ENCODE peak calls at places on chromosomes 11 and 22, in seven cellular contexts. U is suprapubic skin, G is RWPE2, B is Peyer's patch, O is cardiac muscle cell, I is mammary epithelial cell, H is body of pancreas. W is an unnamed sample.

GRCh38 chr11:70018816-70019215 is 59.3 kb upstream of the ANO1 start:
- DNase-seq in B (no peak), H (no peak), G (no peak), U (no peak), I (no peak), O (no peak), W (no peak)

GRCh38 chr11:130964393-130964792 is 48.1 kb upstream of the SNX19 start:
- DNase-seq in G (no peak), B (no peak), I (peak; percentile 16), H (no peak), U (no peak), O (no peak), W (no peak)

GRCh38 chr22:45240137-45240809 is 421 bp downstream of the KIAA0930 start:
- DNase-seq in B (no peak), I (peak; percentile 27), G (peak; percentile 60), O (no peak), H (no peak), U (no peak), W (no peak)

GRCh38 chr11:132848336-132848735 is 684.0 kb downstream of the OPCML start:
- DNase-seq in U (no peak), I (peak; percentile 90), G (no peak), H (no peak), O (no peak), B (no peak), W (no peak)

GRCh38 chr11:33633251-33634003 is 67.2 kb downstream of the C11orf91 start:
- DNase-seq in O (no peak), I (peak; percentile 98), G (peak; percentile 85), U (no peak), H (no peak), B (no peak), W (no peak)

GRCh38 chr22:46993626-46994025 is 231.2 kb downstream of the TBC1D22A start:
- DNase-seq in O (no peak), G (no peak), B (peak; percentile 40), U (no peak), H (peak; percentile 95), I (no peak), W (peak; percentile 85)

GRCh38 chr22:31044262-31044861 is 36.8 kb upstream of the SMTN start:
- DNase-seq in I (no peak), G (no peak), U (no peak), O (no peak), H (peak; percentile 39), B (peak; percentile 63), W (no peak)

GRCh38 chr11:94131363-94132115 is 2.9 kb downstream of the PANX1 start:
- DNase-seq in U (no peak), H (peak; percentile 35), I (peak; percentile 56), O (no peak), B (no peak), G (no peak), W (no peak)

GRCh38 chr11:83044958-83045712 is 26.6 kb downstream of the RAB30 start:
- DNase-seq in I (peak; percentile 61), B (no peak), G (no peak), O (no peak), H (no peak), U (no peak), W (no peak)

GRCh38 chr11:35257287-35257686 is 118.3 kb downstream of the CD44 start:
- DNase-seq in G (no peak), U (no peak), H (no peak), B (no peak), I (no peak), O (no peak), W (no peak)

GRCh38 chr11:74683279-74683871 is 47.9 kb downstream of the CHRDL2 start:
- DNase-seq in H (peak; percentile 20), U (peak; percentile 70), G (peak; percentile 33), O (no peak), B (no peak), I (no peak), W (peak; percentile 37)

GRCh38 chr11:61294717-61295595 is at the start of gene VWCE:
- DNase-seq in B (peak; percentile 64), O (peak; percentile 86), I (peak; percentile 20), U (no peak), H (peak; percentile 62), G (no peak), W (peak; percentile 86)

GRCh38 chr22:19979712-19980493 is 36.7 kb downstream of the ARVCF start:
- DNase-seq in U (no peak), G (no peak), B (no peak), O (no peak), H (no peak), I (no peak), W (no peak)

GRCh38 chr11:43546561-43547410 is 133.8 kb upstream of the HSD17B12 start:
- DNase-seq in O (no peak), H (peak; percentile 28), U (no peak), G (no peak), B (no peak), I (no peak), W (no peak)

GRCh38 chr11:74460065-74460464 is 7.3 kb downstream of the KCNE3 start:
- DNase-seq in O (no peak), G (no peak), H (no peak), B (no peak), I (no peak), U (no peak), W (no peak)

GRCh38 chr22:38924197-38924952 is 33.0 kb upstream of the APOBEC3A start:
- DNase-seq in H (peak; percentile 95), G (no peak), O (peak; percentile 17), I (peak; percentile 75), U (no peak), B (peak; percentile 88), W (peak; percentile 83)

GRCh38 chr11:12085371-12086251 is 24.8 kb upstream of the MICAL2 start:
- DNase-seq in U (no peak), I (no peak), O (no peak), G (no peak), H (no peak), B (peak; percentile 37), W (no peak)

GRCh38 chr11:70267405-70267950 is 3.0 kb upstream of the PPFIA1 start:
- DNase-seq in H (no peak), G (no peak), I (no peak), B (no peak), U (no peak), O (no peak), W (no peak)

GRCh38 chr11:76335827-76336226 is 45.1 kb downstream of the THAP12 start:
- DNase-seq in O (no peak), G (no peak), B (no peak), U (no peak), I (no peak), H (no peak), W (no peak)

GRCh38 chr22:35624547-35624946 is 7.4 kb upstream of the MB start:
- DNase-seq in G (no peak), O (no peak), U (no peak), H (no peak), I (no peak), B (no peak), W (no peak)

GRCh38 chr22:22410677-22411076 is 97.9 kb downstream of the ZNF280B start:
- DNase-seq in G (no peak), U (no peak), H (no peak), I (no peak), O (no peak), B (no peak), W (no peak)

GRCh38 chr11:629237-629583 is 2.2 kb upstream of the SCT start:
- DNase-seq in H (no peak), G (no peak), I (no peak), B (no peak), U (no peak), O (peak; percentile 77), W (no peak)
- TF ChIP-seq CTCF in H (no peak), G (no peak), I (no peak), B (no peak), U (no peak), O (no peak), W (no peak)

GRCh38 chr22:50547231-50547851 is 1.6 kb downstream of the KLHDC7B start:
- DNase-seq in B (peak; percentile 37), H (no peak), U (no peak), G (no peak), O (no peak), I (no peak), W (no peak)
- H3K4me1 ChIP-seq in B (peaks cover 16% of the 10 kb centered on the region), H (peaks cover 22% of the 10 kb centered on the region), U (peaks cover 43% of the 10 kb centered on the region), G (peaks cover 8% of the 10 kb centered on the region), O (peaks cover 6% of the 10 kb centered on the region), I (peaks cover 15% of the 10 kb centered on the region), W (peaks cover 7% of the 10 kb centered on the region)

GRCh38 chr11:134727204-134727603 is 315.2 kb upstream of the B3GAT1 start:
- DNase-seq in G (no peak), I (no peak), B (no peak), U (no peak), O (no peak), H (no peak), W (no peak)

GRCh38 chr11:134727636-134728035 is 315.6 kb upstream of the B3GAT1 start:
- DNase-seq in O (no peak), G (no peak), H (no peak), B (no peak), U (no peak), I (no peak), W (no peak)

GRCh38 chr11:134725211-134725610 is 313.2 kb upstream of the B3GAT1 start:
- DNase-seq in G (no peak), O (no peak), H (no peak), U (no peak), B (no peak), I (no peak), W (no peak)

GRCh38 chr11:134724779-134725140 is 312.7 kb upstream of the B3GAT1 start:
- DNase-seq in U (no peak), B (no peak), H (no peak), I (no peak), G (no peak), O (no peak), W (no peak)

DNA sequence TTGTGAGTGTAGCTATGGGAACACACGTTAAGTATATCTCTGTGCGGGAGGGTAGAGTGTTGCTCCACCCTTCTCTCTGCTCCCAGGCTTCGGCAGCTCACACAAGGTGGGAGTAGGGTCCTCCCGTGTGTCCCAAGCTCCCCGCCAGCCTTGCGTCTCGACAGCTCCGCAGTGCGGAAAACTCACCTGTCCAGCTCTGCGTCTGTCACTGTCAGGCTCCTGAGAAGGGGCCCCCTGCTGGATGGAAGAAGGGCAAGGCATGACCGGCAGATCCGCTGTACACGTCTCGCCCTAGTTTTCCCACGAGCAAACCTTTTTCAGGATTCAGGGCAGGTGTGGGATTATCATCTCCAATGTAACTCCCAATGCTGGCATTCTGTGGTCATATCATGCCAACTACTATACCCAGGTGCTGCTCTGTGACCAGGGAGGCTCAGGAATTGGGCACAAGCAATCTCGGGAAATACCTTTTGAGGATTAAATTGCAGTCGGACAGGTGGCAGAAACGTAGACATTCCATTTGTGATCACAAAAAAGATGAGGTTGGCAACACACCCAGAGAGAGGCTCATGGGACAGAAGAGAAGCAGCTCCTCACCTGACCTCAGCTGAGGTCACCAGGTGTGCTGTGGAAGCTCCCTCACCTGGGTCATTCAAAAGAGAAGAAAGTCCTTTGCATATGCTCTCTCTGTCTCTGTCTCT is 314.0 kb upstream of the B3GAT1 start:
- DNase-seq in H (peak; percentile 26), U (no peak), B (no peak), G (no peak), I (no peak), O (no peak), W (no peak)
- TF ChIP-seq CTCF in H (peak; percentile 61), U (peak; percentile 41), B (peak; percentile 54), G (peak; percentile 33), I (no peak), O (no peak), W (no peak)

DNA sequence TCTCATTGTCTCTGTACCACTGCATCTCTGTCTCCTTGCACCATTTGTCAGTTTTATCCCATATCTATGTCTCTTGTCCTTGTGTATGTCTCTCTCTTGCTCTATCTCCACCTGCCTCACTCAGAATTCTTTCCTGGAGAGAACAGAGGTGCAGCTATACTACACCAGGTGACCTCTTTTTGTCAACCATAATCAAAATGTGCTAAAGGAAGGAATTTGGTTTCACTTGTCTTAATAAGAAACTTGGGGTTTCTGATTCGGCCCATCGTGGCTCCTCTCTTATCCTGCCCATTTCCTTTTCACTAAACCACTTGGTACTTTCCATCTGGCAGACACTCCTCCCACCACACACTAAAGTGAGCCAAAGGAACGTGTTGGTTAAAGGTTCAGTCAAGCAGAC is 2.0 kb upstream of the C11orf42 start:
- DNase-seq in I (peak; percentile 30), G (no peak), H (no peak), B (no peak), O (no peak), U (no peak), W (no peak)
- H3K4me1 ChIP-seq in I (peaks cover 4% of the 10 kb centered on the region), G (no peaks in the 10 kb centered on the region), H (no peaks in the 10 kb centered on the region), B (no peaks in the 10 kb centered on the region), O (no peaks in the 10 kb centered on the region), U (peaks cover 4% of the 10 kb centered on the region), W (peaks cover 61% of the 10 kb centered on the region)